ENCODE peak calls at places on chromosomes 5 and 9, in five cellular contexts. T is neuronal stem cell, R is IMR-90, M is H1, U is trophoblast cell. C is an unnamed sample.

GRCh38 chr5:156326718-156327259 is at the start of gene SGCD:
- DNase-seq in T (no peak), U (no peak), M (peak), R (peak), C (peak)

GRCh38 chr5:5061836-5062235 is 78.3 kb upstream of the ADAMTS16 start:
- DNase-seq in T (no peak), R (no peak), M (no peak), U (no peak), C (no peak)

GRCh38 chr9:34633851-34634550 is 3.6 kb downstream of the SIGMAR1 start:
- DNase-seq in U (peak), R (peak), T (peak), M (peak), C (peak)

GRCh38 chr9:5301544-5301943 is 3.0 kb downstream of the RLN2 start:
- DNase-seq in T (no peak), R (no peak), M (no peak), U (no peak), C (no peak)

GRCh38 chr5:178143246-178143645 is 10.4 kb downstream of the NHP2 start:
- DNase-seq in U (no peak), R (no peak), T (no peak), M (no peak), C (no peak)

GRCh38 chr9:98860871-98861293 is 53.4 kb downstream of the GALNT12 start:
- DNase-seq in R (peak), T (peak), M (no peak), U (peak), C (peak)

GRCh38 chr9:5326893-5327548 is 12.7 kb downstream of the RLN1 start:
- DNase-seq in U (no peak), R (peak), T (peak), M (peak), C (peak)

GRCh38 chr9:136840877-136841645 is 1.2 kb upstream of the AJM1 start:
- DNase-seq in U (no peak), T (no peak), M (peak), R (peak), C (peak)

GRCh38 chr5:132653716-132654115 is 4.3 kb upstream of the IL13 start:
- DNase-seq in U (no peak), R (no peak), T (no peak), M (peak), C (no peak)

GRCh38 chr5:148924817-148925216 is 98.4 kb downstream of the ADRB2 start:
- DNase-seq in U (no peak), R (no peak), T (no peak), M (peak), C (no peak)

GRCh38 chr9:656918-657583 is 184.4 kb upstream of the DMRT1 start:
- DNase-seq in R (no peak), T (no peak), U (no peak), M (no peak), C (peak)

GRCh38 chr5:161152415-161152814 is 300.4 kb upstream of the ATP10B start:
- DNase-seq in M (no peak), R (no peak), U (no peak), T (no peak), C (no peak)

GRCh38 chr5:78003442-78003841 is 227.3 kb upstream of the TBCA start:
- DNase-seq in U (no peak), M (no peak), T (no peak), R (no peak), C (no peak)

GRCh38 chr5:72032769-72033168 is 74.5 kb upstream of the MAP1B start:
- DNase-seq in T (peak), R (no peak), M (no peak), U (no peak), C (no peak)

GRCh38 chr9:86705474-86705873 is 241.8 kb downstream of the GAS1 start:
- DNase-seq in U (no peak), M (no peak), T (no peak), R (peak), C (no peak)

GRCh38 chr5:173315495-173316352 is 12.5 kb downstream of the STC2 start:
- DNase-seq in M (no peak), T (no peak), R (peak), U (peak), C (peak)

GRCh38 chr9:6384732-6385131 is 28.3 kb upstream of the UHRF2 start:
- DNase-seq in T (no peak), U (no peak), M (no peak), R (no peak), C (no peak)

GRCh38 chr9:16044116-16044881 is 491.5 kb downstream of the CCDC171 start:
- DNase-seq in R (peak), T (no peak), U (no peak), M (no peak), C (no peak)

GRCh38 chr9:4581861-4582565 is 80.1 kb upstream of the PLPP6 start:
- DNase-seq in M (no peak), U (no peak), R (no peak), T (no peak), C (no peak)

GRCh38 chr5:68454172-68454571 is 238.6 kb downstream of the PIK3R1 start:
- DNase-seq in R (no peak), M (no peak), U (no peak), T (no peak), C (no peak)

GRCh38 chr5:87210743-87211142 is 56.9 kb upstream of the RASA1 start:
- DNase-seq in U (no peak), T (no peak), M (no peak), R (no peak), C (no peak)

GRCh38 chr5:61790678-61791077 is 458.6 kb downstream of the ZSWIM6 start:
- DNase-seq in M (no peak), R (no peak), U (peak), T (no peak), C (no peak)

GRCh38 chr9:94941211-94941875 is 214.8 kb downstream of the AOPEP start:
- DNase-seq in M (no peak), R (peak), T (no peak), U (no peak), C (peak)

DNA sequence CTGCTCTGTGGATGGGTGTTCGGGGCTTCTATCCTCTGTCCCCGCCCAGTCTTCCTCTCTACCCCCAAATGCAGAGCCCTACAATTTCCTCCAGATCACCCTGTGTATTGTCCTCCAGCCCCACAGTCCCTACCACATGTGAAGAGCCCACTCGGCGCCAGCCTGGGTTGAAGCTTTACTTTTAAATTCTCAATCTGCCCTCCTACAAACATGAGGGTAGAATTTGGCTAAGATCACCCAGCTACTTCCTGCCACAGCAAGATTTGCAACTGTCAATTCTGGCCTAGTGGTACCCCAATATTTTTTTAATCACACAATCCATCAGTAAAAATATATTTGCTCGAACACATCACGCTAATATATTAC is 3.9 kb downstream of the AKNA start:
- DNase-seq in R (no peak), T (no peak), U (no peak), M (no peak), C (no peak)
- H3K4me3 ChIP-seq in R (no peak), T (no peak), U (no peak), M (no peak), C (peak)

GRCh38 chr9:88025411-88026132 is 51.2 kb upstream of the CDK20 start:
- DNase-seq in M (no peak), T (no peak), R (no peak), U (no peak), C (no peak)
- H3K14ac ChIP-seq in M (no peak), T (no peak), R (no peak), U (no peak), C (no peak)

GRCh38 chr5:85646641-85647040 is 971.1 kb upstream of the COX7C start:
- DNase-seq in R (no peak), U (no peak), M (no peak), T (no peak), C (no peak)
- H4K8ac ChIP-seq in R (no peak), U (no peak), M (no peak), T (no peak), C (no peak)

GRCh38 chr5:137488516-137488915 is 10.6 kb downstream of the SPOCK1 start:
- DNase-seq in M (no peak), U (no peak), T (no peak), R (no peak), C (no peak)

GRCh38 chr5:137487600-137487999 is 11.5 kb downstream of the SPOCK1 start:
- DNase-seq in T (no peak), M (no peak), U (no peak), R (peak), C (no peak)

GRCh38 chr5:137491121-137491520 is 8.0 kb downstream of the SPOCK1 start:
- DNase-seq in R (peak), U (no peak), T (no peak), M (no peak), C (no peak)

GRCh38 chr5:137486707-137487106 is 12.4 kb downstream of the SPOCK1 start:
- DNase-seq in M (no peak), R (peak), U (no peak), T (no peak), C (no peak)

GRCh38 chr5:137488974-137489373 is 10.2 kb downstream of the SPOCK1 start:
- DNase-seq in M (no peak), T (no peak), U (no peak), R (no peak), C (no peak)
- H3K4me3 ChIP-seq in M (no peak), T (no peak), U (no peak), R (no peak), C (no peak)

DNA sequence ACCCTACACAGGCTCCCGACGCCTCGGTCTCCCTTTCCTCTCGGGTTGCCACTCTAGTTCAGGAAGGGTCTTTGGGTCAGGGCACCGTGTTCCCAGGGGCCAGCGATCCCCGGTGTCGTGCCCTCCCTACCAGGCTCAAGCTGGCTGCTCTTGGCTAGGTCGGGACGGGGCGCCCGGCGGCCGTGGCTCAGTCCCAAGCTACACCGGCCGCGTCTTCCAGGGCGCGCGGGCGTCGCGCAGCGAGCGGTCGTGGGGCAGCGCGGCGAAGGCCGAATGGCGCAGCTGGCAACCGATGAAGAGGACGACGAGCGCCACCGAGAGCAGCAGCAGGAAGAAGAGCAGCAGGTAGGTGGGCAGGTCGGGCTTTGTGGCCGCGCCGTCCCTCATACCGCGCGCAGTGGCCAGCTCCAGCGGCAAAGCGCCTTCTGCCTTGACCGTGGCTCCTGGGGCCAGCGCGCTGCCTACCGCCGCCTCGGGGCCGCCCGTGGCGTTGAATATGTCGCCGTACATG is 892 bp downstream of the SMIM32 start:
- DNase-seq in T (no peak), U (no peak), M (peak), R (no peak), C (peak)
- H3K14ac ChIP-seq in T (no peak), U (peak), M (no peak), R (no peak), C (peak)

C was measured in mesenchymal stem cell.